ENCODE peak calls at places on chromosome 1, in four cellular contexts. Y, B, P and Q are unnamed samples.

GRCh38 chr1:209030454-209031167 is 552.9 kb upstream of the CAMK1G start:
- DNase-seq in B (no peak), Y (no peak), P (no peak), Q (no peak)

GRCh38 chr1:170819781-170820180 is 115.6 kb upstream of the MROH9 start:
- DNase-seq in P (no peak), Y (no peak), B (no peak), Q (no peak)

GRCh38 chr1:3948344-3948743 is 48.3 kb upstream of the C1orf174 start:
- DNase-seq in B (no peak), Y (no peak), P (no peak), Q (no peak)

GRCh38 chr1:112702420-112703261 is 4.3 kb downstream of the RHOC start:
- DNase-seq in P (no peak), B (no peak), Y (no peak), Q (no peak)

GRCh38 chr1:9453375-9454093 is 85.7 kb upstream of the SLC25A33 start:
- DNase-seq in B (no peak), P (no peak), Y (no peak), Q (no peak)

GRCh38 chr1:2956571-2956970 is 64.7 kb upstream of the ACTRT2 start:
- DNase-seq in P (no peak), Y (no peak), B (no peak), Q (no peak)

GRCh38 chr1:53896673-53897229 is 2.8 kb downstream of the DIO1 start:
- DNase-seq in P (peak), Y (peak), B (no peak), Q (no peak)

GRCh38 chr1:36766481-36766880 is 267.8 kb downstream of the GRIK3 start:
- DNase-seq in P (no peak), Y (no peak), B (no peak), Q (no peak)

GRCh38 chr1:46621930-46622329 is 5.3 kb upstream of the MOB3C start:
- DNase-seq in P (peak), Y (no peak), B (no peak), Q (no peak)

GRCh38 chr1:238063454-238063853 is 172.7 kb upstream of the ZP4 start:
- DNase-seq in B (no peak), Y (peak), P (peak), Q (no peak)

GRCh38 chr1:153841463-153841994 is 66.3 kb downstream of the SLC27A3 start:
- DNase-seq in B (no peak), P (no peak), Y (peak), Q (no peak)

GRCh38 chr1:96747565-96747964 is 26.0 kb downstream of the PTBP2 start:
- DNase-seq in Y (no peak), B (no peak), P (no peak), Q (no peak)

GRCh38 chr1:66422804-66423203 is 111.1 kb upstream of the SGIP1 start:
- DNase-seq in B (no peak), P (no peak), Y (no peak), Q (no peak)

GRCh38 chr1:221688488-221688843 is 53.4 kb downstream of the DUSP10 start:
- DNase-seq in Y (no peak), B (no peak), P (no peak), Q (no peak)

GRCh38 chr1:17655169-17655568 is 100.0 kb upstream of the ACTL8 start:
- DNase-seq in B (no peak), Y (no peak), P (no peak), Q (no peak)
- H3K4me3 ChIP-seq in B (no peak), Y (no peak), P (no peak), Q (no peak)

GRCh38 chr1:59977075-59977410 is 50.5 kb upstream of the CYP2J2 start:
- DNase-seq in B (no peak), P (no peak), Y (no peak), Q (no peak)
- H3K4me2 ChIP-seq in B (peak), P (no peak), Y (no peak), Q (no peak)

GRCh38 chr1:63321788-63322247 is 549 bp upstream of the FOXD3 start:
- DNase-seq in Y (no peak), P (no peak), B (no peak), Q (no peak)
- TF ChIP-seq EZH2 in Y (no peak), P (no peak), B (no peak), Q (no peak)

GRCh38 chr1:200041337-200042118 is 14.0 kb downstream of the NR5A2 start:
- DNase-seq in P (no peak), B (no peak), Y (no peak), Q (no peak)
- H3K4me3 ChIP-seq in P (no peak), B (no peak), Y (no peak), Q (no peak)

GRCh38 chr1:244165701-244166100 is 114.6 kb downstream of the ZBTB18 start:
- DNase-seq in B (no peak), Y (no peak), P (peak), Q (no peak)

GRCh38 chr1:244163131-244163530 is 112.0 kb downstream of the ZBTB18 start:
- DNase-seq in Y (peak), B (no peak), P (no peak), Q (no peak)

GRCh38 chr1:244163861-244164562 is 112.9 kb downstream of the ZBTB18 start:
- DNase-seq in Y (peak), P (peak), B (peak), Q (no peak)

GRCh38 chr1:244165021-244165420 is 113.9 kb downstream of the ZBTB18 start:
- DNase-seq in Y (no peak), P (no peak), B (no peak), Q (no peak)

GRCh38 chr1:244164563-244164890 is 113.4 kb downstream of the ZBTB18 start:
- DNase-seq in B (no peak), P (no peak), Y (no peak), Q (no peak)
- H3K4me2 ChIP-seq in B (peak), P (peak), Y (peak), Q (no peak)

DNA sequence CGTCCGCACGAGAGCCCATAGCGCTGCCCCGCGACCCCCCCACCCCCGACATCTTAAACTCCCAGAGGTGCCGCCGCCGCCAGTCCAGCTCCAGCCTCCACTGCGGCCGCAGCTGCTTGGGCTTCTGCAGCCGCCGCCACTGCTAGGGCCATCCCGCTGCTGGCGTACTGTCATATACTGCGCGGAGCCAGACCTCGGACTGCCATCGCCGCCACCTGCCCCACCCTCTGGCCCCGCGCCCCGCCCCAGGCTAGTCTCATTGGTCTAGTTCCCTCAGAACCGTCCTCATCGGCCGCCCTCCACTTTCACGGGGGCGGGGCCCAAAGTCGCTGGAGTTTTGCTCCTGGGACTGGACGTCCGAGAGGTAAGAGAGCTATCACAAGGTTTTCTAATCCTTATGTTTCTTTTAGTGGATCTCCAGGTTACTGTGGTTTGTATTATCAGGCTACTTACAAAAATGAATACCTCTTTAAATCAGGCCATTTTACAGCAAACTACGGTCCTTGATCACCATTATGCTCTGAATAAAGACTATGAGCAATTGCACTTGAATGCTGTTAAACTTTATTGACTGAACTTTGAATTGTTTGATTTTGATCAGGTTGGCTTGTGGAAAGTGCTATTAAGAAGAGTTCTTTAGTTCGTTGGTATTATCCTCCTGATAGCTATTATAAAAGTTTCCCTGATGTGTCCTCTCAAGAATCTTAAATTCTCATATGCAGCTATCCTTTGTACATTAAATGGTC is 2.8 kb upstream of the CD1D start:
- DNase-seq in B (no peak), Y (peak), P (peak), Q (no peak)
- TF ChIP-seq EZH2 in B (no peak), Y (no peak), P (no peak), Q (no peak)

GRCh38 chr1:183300395-183300794 is 114.3 kb downstream of the LAMC2 start:
- DNase-seq in P (no peak), Y (no peak), B (no peak), Q (no peak)

GRCh38 chr1:183301239-183301638 is 115.2 kb downstream of the LAMC2 start:
- DNase-seq in P (no peak), B (no peak), Y (no peak), Q (no peak)

GRCh38 chr1:183303325-183303645 is 114.9 kb downstream of the NMNAT2 start:
- DNase-seq in B (no peak), P (no peak), Y (no peak), Q (no peak)

GRCh38 chr1:183302452-183303324 is 115.5 kb downstream of the NMNAT2 start:
- DNase-seq in P (no peak), Y (no peak), B (no peak), Q (no peak)

DNA sequence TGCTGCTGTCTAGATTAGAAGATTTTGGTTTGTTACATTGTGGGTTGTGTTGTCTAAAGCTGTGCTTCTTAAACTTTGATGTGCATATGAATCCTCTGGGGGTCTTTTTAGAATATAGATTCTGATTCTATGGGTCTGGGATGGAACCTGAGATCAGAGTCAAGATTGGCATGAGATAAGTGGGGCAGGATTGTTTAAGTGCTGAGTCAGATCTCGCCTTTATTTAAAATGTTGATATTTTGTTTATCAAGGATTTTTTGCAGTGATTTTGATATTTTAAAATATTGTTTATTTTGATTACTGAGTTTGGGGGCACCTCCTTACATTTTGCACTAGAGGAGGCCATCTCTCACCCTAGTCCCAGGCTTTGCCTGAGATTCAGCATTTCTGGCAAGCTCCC is 114.8 kb downstream of the LAMC2 start:
- DNase-seq in B (no peak), P (no peak), Y (no peak), Q (no peak)
- H3K4me3 ChIP-seq in B (no peak), P (no peak), Y (no peak), Q (no peak)